ENCODE peak calls at places on chromosomes 6 and 20, in four cellular contexts. C is GM20000; F is activated T-cell treated with anti-CD3 and anti-CD28 coated beads, Interleukin-2, amount 50 U/mL, for 4 hours; L is adipocyte. B is an unnamed sample.

GRCh38 chr20:32877507-32877906 is 18.8 kb downstream of the EFCAB8 start:
- DNase-seq in C (no peak), F (no peak), L (peak), B (no peak)

GRCh38 chr6:109237082-109237985 is 142.0 kb downstream of the CEP57L1 start:
- DNase-seq in C (no peak), F (no peak), L (no peak), B (no peak)

GRCh38 chr6:13046084-13046483 is 282.3 kb downstream of the TBC1D7 start:
- DNase-seq in C (no peak), F (no peak), L (no peak), B (no peak)

GRCh38 chr6:28985396-28986164 is 19.5 kb downstream of the ZNF311 start:
- DNase-seq in C (no peak), F (no peak), L (peak), B (no peak)

GRCh38 chr6:35062676-35063574 is 78.2 kb downstream of the TCP11 start:
- DNase-seq in C (no peak), F (no peak), L (no peak), B (no peak)

GRCh38 chr6:14804001-14804401 is 441.9 kb upstream of the JARID2 start:
- DNase-seq in C (no peak), F (no peak), L (peak), B (no peak)

GRCh38 chr6:96391776-96392175 is 129.8 kb upstream of the UFL1 start:
- DNase-seq in C (no peak), F (no peak), L (no peak), B (no peak)

GRCh38 chr20:23336476-23336875 is 14.1 kb upstream of the NXT1 start:
- DNase-seq in C (no peak), F (no peak), L (no peak), B (no peak)

GRCh38 chr20:4082406-4083102 is 67.2 kb upstream of the RNF24 start:
- DNase-seq in C (peak), F (peak), L (peak), B (no peak)

GRCh38 chr20:45545754-45546453 is 1.3 kb downstream of the EPPIN start:
- DNase-seq in C (peak), F (no peak), L (peak), B (no peak)

GRCh38 chr6:52046456-52046855 is 41.0 kb downstream of the PKHD1 start:
- DNase-seq in C (no peak), F (no peak), L (no peak), B (no peak)

GRCh38 chr6:3518356-3518841 is 61.5 kb upstream of the SLC22A23 start:
- DNase-seq in C (no peak), F (no peak), L (peak), B (no peak)